ENCODE peak calls at places on chromosomes 1 and 21, in six cellular contexts. One of them, this sample, is unnamed.
A peak's percentile ranks its signal among the peaks of the same experiment; 100 is the strongest.

GRCh38 chr1:220573836-220574235 is 45.9 kb downstream of the MARK1 start:
- DNase-seq in kidney: no peak
- DNase-seq in progenitor cell of endocrine pancreas: no peak
- DNase-seq in Calu3: no peak
- DNase-seq in MCF 10A: no peak
- DNase-seq in HFF-Myc: no peak
- DNase-seq in this sample: no peak

GRCh38 chr1:186983327-186983726 is 154.6 kb downstream of the PLA2G4A start:
- DNase-seq in kidney: peak; percentile 33
- DNase-seq in progenitor cell of endocrine pancreas: no peak
- DNase-seq in Calu3: no peak
- DNase-seq in MCF 10A: peak; percentile 56
- DNase-seq in HFF-Myc: no peak
- DNase-seq in this sample: no peak

GRCh38 chr21:41593051-41593783 is 85.3 kb upstream of the TMPRSS2 start:
- DNase-seq in kidney: no peak
- DNase-seq in progenitor cell of endocrine pancreas: no peak
- DNase-seq in Calu3: no peak
- DNase-seq in MCF 10A: no peak
- DNase-seq in HFF-Myc: no peak
- DNase-seq in this sample: no peak

GRCh38 chr1:214018605-214019268 is 31.0 kb downstream of the PROX1 start:
- DNase-seq in kidney: no peak
- DNase-seq in progenitor cell of endocrine pancreas: no peak
- DNase-seq in Calu3: no peak
- DNase-seq in MCF 10A: no peak
- DNase-seq in HFF-Myc: no peak
- DNase-seq in this sample: no peak

GRCh38 chr1:197171531-197171930 is 25.1 kb upstream of the ASPM start:
- DNase-seq in kidney: no peak
- DNase-seq in progenitor cell of endocrine pancreas: no peak
- DNase-seq in Calu3: no peak
- DNase-seq in MCF 10A: no peak
- DNase-seq in HFF-Myc: no peak
- DNase-seq in this sample: no peak

GRCh38 chr1:32353886-32354570 is 8.3 kb downstream of the FAM229A start:
- DNase-seq in kidney: peak; percentile 88
- DNase-seq in progenitor cell of endocrine pancreas: no peak
- DNase-seq in Calu3: no peak
- DNase-seq in MCF 10A: no peak
- DNase-seq in HFF-Myc: no peak
- DNase-seq in this sample: no peak

GRCh38 chr1:162347281-162347680 is 29.4 kb downstream of the SPATA46 start:
- DNase-seq in kidney: no peak
- DNase-seq in progenitor cell of endocrine pancreas: no peak
- DNase-seq in Calu3: peak; percentile 13
- DNase-seq in MCF 10A: no peak
- DNase-seq in HFF-Myc: no peak
- DNase-seq in this sample: no peak

GRCh38 chr1:41558761-41559171 is 74.3 kb upstream of the EDN2 start:
- DNase-seq in kidney: no peak
- DNase-seq in progenitor cell of endocrine pancreas: no peak
- DNase-seq in Calu3: no peak
- DNase-seq in MCF 10A: no peak
- DNase-seq in HFF-Myc: no peak
- DNase-seq in this sample: no peak

GRCh38 chr1:964691-965525 is 1.4 kb upstream of the PLEKHN1 start:
- DNase-seq in kidney: no peak
- DNase-seq in progenitor cell of endocrine pancreas: no peak
- DNase-seq in Calu3: no peak
- DNase-seq in MCF 10A: no peak
- DNase-seq in HFF-Myc: no peak
- DNase-seq in this sample: no peak

GRCh38 chr1:78619803-78620579 is at the start of gene IFI44L:
- DNase-seq in kidney: no peak
- DNase-seq in progenitor cell of endocrine pancreas: no peak
- DNase-seq in Calu3: peak; percentile 54
- DNase-seq in MCF 10A: peak; percentile 62
- DNase-seq in HFF-Myc: peak; percentile 24
- DNase-seq in this sample: peak; percentile 72

GRCh38 chr1:104780470-104781078 is 1030.9 kb downstream of the AMY1C start:
- DNase-seq in kidney: no peak
- DNase-seq in progenitor cell of endocrine pancreas: no peak
- DNase-seq in Calu3: peak; percentile 32
- DNase-seq in MCF 10A: peak; percentile 45
- DNase-seq in HFF-Myc: no peak
- DNase-seq in this sample: peak; percentile 33

GRCh38 chr1:77412069-77412793 is 130.4 kb downstream of the AK5 start:
- DNase-seq in kidney: no peak
- DNase-seq in progenitor cell of endocrine pancreas: no peak
- DNase-seq in Calu3: peak; percentile 17
- DNase-seq in MCF 10A: peak; percentile 70
- DNase-seq in HFF-Myc: peak; percentile 35
- DNase-seq in this sample: peak; percentile 42

GRCh38 chr1:31750858-31751638 is 13.1 kb downstream of the ADGRB2 start:
- DNase-seq in kidney: no peak
- DNase-seq in progenitor cell of endocrine pancreas: no peak
- DNase-seq in Calu3: no peak
- DNase-seq in MCF 10A: no peak
- DNase-seq in HFF-Myc: no peak
- DNase-seq in this sample: no peak

GRCh38 chr1:28110555-28110954 is 22.1 kb upstream of the EYA3 start:
- DNase-seq in kidney: no peak
- DNase-seq in progenitor cell of endocrine pancreas: no peak
- DNase-seq in Calu3: no peak
- DNase-seq in MCF 10A: no peak
- DNase-seq in HFF-Myc: no peak
- DNase-seq in this sample: peak; percentile 89

GRCh38 chr1:41878911-41879310 is 39.8 kb downstream of the HIVEP3 start:
- DNase-seq in kidney: no peak
- DNase-seq in progenitor cell of endocrine pancreas: no peak
- DNase-seq in Calu3: no peak
- DNase-seq in MCF 10A: no peak
- DNase-seq in HFF-Myc: no peak
- DNase-seq in this sample: no peak

GRCh38 chr1:67785847-67786753 is 47.2 kb downstream of the GNG12 start:
- DNase-seq in kidney: no peak
- DNase-seq in progenitor cell of endocrine pancreas: no peak
- DNase-seq in Calu3: no peak
- DNase-seq in MCF 10A: no peak
- DNase-seq in HFF-Myc: no peak
- DNase-seq in this sample: no peak

GRCh38 chr1:217562229-217562878 is 68.5 kb downstream of the GPATCH2 start:
- DNase-seq in kidney: no peak
- DNase-seq in progenitor cell of endocrine pancreas: no peak
- DNase-seq in Calu3: no peak
- DNase-seq in MCF 10A: peak; percentile 91
- DNase-seq in HFF-Myc: peak; percentile 85
- DNase-seq in this sample: peak; percentile 83

GRCh38 chr21:34582506-34583150 is 32.3 kb downstream of the RCAN1 start:
- DNase-seq in kidney: no peak
- DNase-seq in progenitor cell of endocrine pancreas: no peak
- DNase-seq in Calu3: peak; percentile 34
- DNase-seq in MCF 10A: peak; percentile 48
- DNase-seq in HFF-Myc: no peak
- DNase-seq in this sample: peak; percentile 86

GRCh38 chr1:46996659-46997281 is 26.7 kb upstream of the CYP4X1 start:
- DNase-seq in kidney: no peak
- DNase-seq in progenitor cell of endocrine pancreas: no peak
- DNase-seq in Calu3: no peak
- DNase-seq in MCF 10A: peak; percentile 80
- DNase-seq in HFF-Myc: no peak
- DNase-seq in this sample: peak; percentile 61

DNA sequence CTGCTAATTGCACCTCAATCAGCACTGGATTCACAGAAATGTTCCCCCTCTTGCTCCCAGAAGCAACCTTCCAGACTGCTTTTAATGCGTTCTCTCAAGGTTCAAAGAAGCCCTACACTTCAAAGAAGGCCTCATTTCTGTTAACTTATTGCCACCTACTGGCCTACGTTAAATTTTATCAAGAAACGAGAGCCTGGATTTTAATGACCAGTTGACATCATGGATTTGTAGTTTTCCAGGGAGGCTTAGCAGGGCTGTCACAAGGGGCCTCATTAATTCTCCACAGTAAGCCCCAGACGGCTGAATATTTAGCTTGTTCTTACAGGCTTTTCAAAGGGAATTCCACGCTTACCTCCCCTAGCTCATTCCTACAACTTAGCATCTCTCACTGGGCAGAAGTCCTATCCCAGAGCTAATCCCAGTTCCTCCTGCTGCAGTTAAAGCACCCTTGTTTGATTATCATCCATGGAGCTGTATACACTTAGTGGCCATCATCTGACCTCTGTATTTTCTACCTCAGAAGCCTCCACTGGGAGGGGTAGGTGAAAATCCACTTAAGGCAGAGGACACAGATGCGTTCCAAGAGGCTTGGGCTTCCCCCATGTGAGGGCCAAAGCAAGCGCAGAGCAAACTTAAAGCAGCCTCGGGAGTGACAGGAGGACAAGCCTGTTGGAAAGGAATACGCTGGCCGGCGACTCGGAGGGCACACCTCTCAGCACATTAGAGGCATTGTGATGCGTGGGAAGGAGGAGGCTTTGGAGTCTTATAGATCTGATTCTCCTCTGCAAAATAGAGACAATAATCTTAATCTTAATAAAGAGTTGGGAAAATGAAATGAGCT is 32.2 kb upstream of the CYP4X1 start:
- DNase-seq in kidney: no peak
- DNase-seq in progenitor cell of endocrine pancreas: no peak
- DNase-seq in Calu3: peak; percentile 6
- DNase-seq in MCF 10A: peak; percentile 52
- DNase-seq in HFF-Myc: no peak
- DNase-seq in this sample: peak; percentile 38
- TF ChIP-seq CTCF in kidney: peak; percentile 51
- TF ChIP-seq CTCF in progenitor cell of endocrine pancreas: peak; percentile 50
- TF ChIP-seq CTCF in Calu3: no peak
- TF ChIP-seq CTCF in MCF 10A: peak; percentile 38
- TF ChIP-seq CTCF in HFF-Myc: no peak
- TF ChIP-seq CTCF in this sample: peak; percentile 47

DNA sequence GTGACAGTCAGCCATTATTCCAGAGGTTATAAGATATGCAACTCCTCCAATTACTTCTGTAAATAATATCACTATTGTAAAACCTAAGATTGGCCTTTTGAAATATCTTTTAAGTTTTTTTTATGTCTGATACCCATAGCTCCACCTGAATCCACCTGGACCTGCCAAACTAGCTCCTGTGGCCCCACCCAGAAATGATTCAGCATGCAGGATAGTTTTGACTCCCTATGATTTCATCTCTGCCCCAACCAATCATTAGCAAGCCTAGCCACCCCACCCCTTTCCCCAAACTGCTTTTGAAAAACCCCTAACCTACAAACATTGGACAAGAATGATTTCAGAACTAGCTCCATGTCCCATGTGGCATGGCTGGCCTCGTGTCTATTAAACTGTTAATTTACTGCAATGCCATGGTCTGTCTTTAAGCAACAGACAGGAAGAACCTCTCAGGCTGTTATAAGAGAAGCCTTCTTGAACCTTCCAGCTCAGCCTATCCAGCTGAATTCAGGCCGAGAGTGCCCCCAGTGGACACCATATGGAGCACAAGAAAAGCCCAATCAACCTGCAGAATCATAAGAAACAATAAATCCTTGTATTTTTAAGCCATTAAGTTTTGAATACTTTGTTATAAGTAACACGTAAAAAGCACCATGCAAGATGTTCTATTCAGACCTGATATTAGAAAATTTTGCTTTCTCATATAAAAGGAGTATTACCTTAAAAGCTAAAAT is 263.0 kb upstream of the ZRANB2 start:
- DNase-seq in kidney: no peak
- DNase-seq in progenitor cell of endocrine pancreas: no peak
- DNase-seq in Calu3: no peak
- DNase-seq in MCF 10A: no peak
- DNase-seq in HFF-Myc: no peak
- DNase-seq in this sample: peak; percentile 74
- TF ChIP-seq CTCF in kidney: no peak
- TF ChIP-seq CTCF in progenitor cell of endocrine pancreas: peak; percentile 18
- TF ChIP-seq CTCF in Calu3: no peak
- TF ChIP-seq CTCF in MCF 10A: no peak
- TF ChIP-seq CTCF in HFF-Myc: peak; percentile 40
- TF ChIP-seq CTCF in this sample: no peak

GRCh38 chr1:157748262-157748817 is 28.6 kb downstream of the FCRL2 start:
- DNase-seq in kidney: no peak
- DNase-seq in progenitor cell of endocrine pancreas: no peak
- DNase-seq in Calu3: no peak
- DNase-seq in MCF 10A: no peak
- DNase-seq in HFF-Myc: no peak
- DNase-seq in this sample: no peak

GRCh38 chr1:157753611-157754010 is 23.3 kb downstream of the FCRL2 start:
- DNase-seq in kidney: no peak
- DNase-seq in progenitor cell of endocrine pancreas: no peak
- DNase-seq in Calu3: no peak
- DNase-seq in MCF 10A: no peak
- DNase-seq in HFF-Myc: no peak
- DNase-seq in this sample: no peak

DNA sequence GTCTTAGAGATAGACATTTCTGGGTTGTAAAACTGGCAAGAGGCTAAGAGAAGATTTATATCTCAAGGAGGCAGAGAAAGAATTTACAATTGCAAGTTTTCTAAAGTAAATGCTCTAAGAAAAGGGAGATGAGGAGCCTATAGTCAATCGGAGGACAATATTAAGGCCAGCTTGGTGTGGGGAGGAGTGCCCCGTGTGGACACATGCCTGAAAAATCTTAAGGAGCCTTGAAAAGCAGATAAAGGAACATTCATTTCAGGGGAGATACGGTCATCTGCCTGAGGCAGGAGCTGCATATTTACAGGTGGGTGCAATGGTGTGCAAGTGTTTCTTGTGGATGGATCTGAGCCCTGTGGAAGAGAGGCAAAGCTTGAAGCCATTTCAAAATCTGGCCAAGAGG is 25.6 kb downstream of the FCRL2 start:
- DNase-seq in kidney: no peak
- DNase-seq in progenitor cell of endocrine pancreas: no peak
- DNase-seq in Calu3: no peak
- DNase-seq in MCF 10A: no peak
- DNase-seq in HFF-Myc: no peak
- DNase-seq in this sample: no peak
- TF ChIP-seq CTCF in kidney: no peak
- TF ChIP-seq CTCF in progenitor cell of endocrine pancreas: no peak
- TF ChIP-seq CTCF in Calu3: no peak
- TF ChIP-seq CTCF in MCF 10A: no peak
- TF ChIP-seq CTCF in HFF-Myc: no peak
- TF ChIP-seq CTCF in this sample: no peak

GRCh38 chr1:231072502-231072901 is 32.4 kb upstream of the FAM89A start:
- DNase-seq in kidney: no peak
- DNase-seq in progenitor cell of endocrine pancreas: no peak
- DNase-seq in Calu3: no peak
- DNase-seq in MCF 10A: no peak
- DNase-seq in HFF-Myc: no peak
- DNase-seq in this sample: no peak

GRCh38 chr1:231068772-231069171 is 28.7 kb upstream of the FAM89A start:
- DNase-seq in kidney: no peak
- DNase-seq in progenitor cell of endocrine pancreas: no peak
- DNase-seq in Calu3: no peak
- DNase-seq in MCF 10A: no peak
- DNase-seq in HFF-Myc: no peak
- DNase-seq in this sample: no peak

GRCh38 chr1:231070758-231071443 is 30.8 kb upstream of the FAM89A start:
- DNase-seq in kidney: no peak
- DNase-seq in progenitor cell of endocrine pancreas: no peak
- DNase-seq in Calu3: no peak
- DNase-seq in MCF 10A: no peak
- DNase-seq in HFF-Myc: no peak
- DNase-seq in this sample: no peak

GRCh38 chr1:231072054-231072453 is 32.0 kb upstream of the FAM89A start:
- DNase-seq in kidney: no peak
- DNase-seq in progenitor cell of endocrine pancreas: no peak
- DNase-seq in Calu3: no peak
- DNase-seq in MCF 10A: no peak
- DNase-seq in HFF-Myc: no peak
- DNase-seq in this sample: no peak

GRCh38 chr1:231069333-231069732 is 29.3 kb upstream of the FAM89A start:
- DNase-seq in kidney: no peak
- DNase-seq in progenitor cell of endocrine pancreas: no peak
- DNase-seq in Calu3: no peak
- DNase-seq in MCF 10A: no peak
- DNase-seq in HFF-Myc: no peak
- DNase-seq in this sample: no peak
- TF ChIP-seq CTCF in kidney: no peak
- TF ChIP-seq CTCF in progenitor cell of endocrine pancreas: no peak
- TF ChIP-seq CTCF in Calu3: no peak
- TF ChIP-seq CTCF in MCF 10A: no peak
- TF ChIP-seq CTCF in HFF-Myc: no peak
- TF ChIP-seq CTCF in this sample: no peak

This sample was measured in bronchial epithelial cell.